ENCODE peak calls at places on chromosome 14, in six cellular contexts. Y is GM12878; I is left ventricle myocardium inferior; V is fibroblast of lung; C is psoas muscle; X is CD4-positive, alpha-beta T cell. F is an unnamed sample. For H3K9me3, the result is how much of the 10 kb centered on the place peaks cover.

GRCh38 chr14:66403183-66403582 is 83.0 kb upstream of the CCDC196 start:
- DNase-seq in I (no peak), C (no peak), V (peak), Y (no peak), X (no peak), F (no peak)

GRCh38 chr14:100532916-100533630 is 54.1 kb downstream of the BEGAIN start:
- DNase-seq in I (peak), C (peak), V (peak), X (no peak), Y (no peak), F (peak)

GRCh38 chr14:80387563-80387981 is 176.3 kb upstream of the DIO2 start:
- DNase-seq in X (no peak), V (no peak), I (no peak), C (peak), Y (no peak), F (no peak)

GRCh38 chr14:47227051-47227600 is 448.3 kb downstream of the MDGA2 start:
- DNase-seq in Y (no peak), I (no peak), V (no peak), X (no peak), C (no peak), F (no peak)

GRCh38 chr14:74380845-74381244 is 32.6 kb downstream of the VRTN start:
- DNase-seq in Y (no peak), X (no peak), I (no peak), C (no peak), V (no peak), F (no peak)

GRCh38 chr14:68255697-68256178 is 436.2 kb downstream of the RAD51B start:
- DNase-seq in I (no peak), C (no peak), X (no peak), Y (no peak), V (peak), F (no peak)

GRCh38 chr14:96136361-96136760 is 68.3 kb upstream of the BDKRB2 start:
- DNase-seq in V (peak), C (no peak), X (no peak), I (no peak), Y (no peak), F (no peak)

GRCh38 chr14:31127690-31128089 is 79.9 kb downstream of the HECTD1 start:
- DNase-seq in V (no peak), I (no peak), Y (no peak), X (no peak), C (no peak), F (no peak)

GRCh38 chr14:91858536-91859275 is 8.6 kb downstream of the TC2N start:
- DNase-seq in Y (no peak), X (no peak), V (peak), I (no peak), C (no peak), F (no peak)

GRCh38 chr14:74765721-74766120 is 2.6 kb downstream of the YLPM1 start:
- DNase-seq in V (no peak), Y (no peak), C (no peak), X (no peak), I (no peak), F (no peak)

GRCh38 chr14:27078176-27078575 is 480.3 kb upstream of the NOVA1 start:
- DNase-seq in X (no peak), V (no peak), C (no peak), Y (no peak), I (no peak), F (no peak)

GRCh38 chr14:27075503-27075902 is 477.7 kb upstream of the NOVA1 start:
- DNase-seq in C (no peak), I (no peak), X (no peak), V (no peak), Y (no peak), F (no peak)

DNA sequence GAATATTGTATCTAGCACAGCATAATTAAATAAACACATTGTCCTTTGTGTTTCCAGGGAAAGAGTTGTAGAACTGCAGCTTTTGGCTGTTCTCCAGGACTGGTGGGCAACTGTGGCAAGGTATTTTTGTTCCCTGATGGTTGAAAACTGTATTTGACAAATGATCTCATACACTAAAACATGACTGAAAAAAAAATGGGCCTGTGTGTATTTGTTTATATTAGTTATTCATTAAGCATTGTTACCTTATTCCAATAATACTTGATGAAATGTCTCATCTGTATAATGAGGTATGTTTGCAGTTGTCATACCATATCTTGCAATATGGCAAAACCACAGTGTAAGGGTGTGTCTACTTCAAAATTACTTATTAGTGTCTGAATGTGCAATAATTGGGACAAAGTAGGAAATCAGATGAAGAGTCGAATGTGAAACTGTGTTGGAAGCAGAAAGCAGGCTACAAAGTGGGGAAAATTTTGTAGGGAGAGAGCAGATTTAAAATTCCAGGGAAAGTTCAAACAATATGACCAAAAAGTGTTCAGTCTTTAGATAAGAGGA is 479.4 kb upstream of the NOVA1 start:
- DNase-seq in C (no peak), X (no peak), V (no peak), Y (no peak), I (no peak), F (no peak)
- H3K9me3 ChIP-seq in C (under half), X (under half), V (under half), Y (under half), I (under half), F (under half)

GRCh38 chr14:85079842-85080741 is 449.9 kb upstream of the FLRT2 start:
- DNase-seq in X (no peak), I (no peak), C (no peak), Y (no peak), V (no peak), F (no peak)
- H3K9me3 ChIP-seq in X (under half), I (under half), C (under half), Y (under half), V (under half), F (under half)

GRCh38 chr14:84298738-84299137 is 1231.2 kb upstream of the FLRT2 start:
- DNase-seq in I (no peak), X (no peak), V (no peak), C (no peak), Y (no peak), F (no peak)
- H3K9me3 ChIP-seq in I (under half), X (under half), V (under half), C (under half), Y (under half), F (under half)

GRCh38 chr14:105850853-105851581 is 324.6 kb downstream of the TMEM121 start:
- DNase-seq in V (no peak), Y (no peak), X (no peak), I (no peak), C (no peak), F (no peak)
- H3K9me3 ChIP-seq in V (under half), Y (under half), X (under half), I (under half), C (under half), F (under half)